ENCODE peak calls at places on chromosomes 4 and X, in seven cellular contexts. A is RWPE1, G is omental fat pad, H is fibroblast of pulmonary artery, Q is AG09309, W is IMR-90, S is cardiac fibroblast. M is an unnamed sample.

GRCh38 chr4:43224591-43224990 is 332.1 kb downstream of the GRXCR1 start:
- DNase-seq in A (no peak), G (no peak), H (peak; percentile 64), Q (no peak), W (peak; percentile 6), S (peak; percentile 32), M (peak; percentile 9)

GRCh38 chrX:109830704-109831206 is 97.7 kb upstream of the ACSL4 start:
- DNase-seq in A (no peak), G (no peak), H (peak; percentile 66), Q (peak; percentile 41), W (peak; percentile 75), S (peak; percentile 63), M (peak; percentile 76)

GRCh38 chr4:186606593-186606992 is 51.2 kb upstream of the MTNR1A start:
- DNase-seq in A (peak; percentile 63), G (no peak), H (peak; percentile 66), Q (no peak), W (peak; percentile 40), S (peak; percentile 46), M (peak; percentile 67)

GRCh38 chr4:172989984-172990711 is 178.5 kb upstream of the GALNT7 start:
- DNase-seq in A (no peak), G (no peak), H (no peak), Q (no peak), W (no peak), S (no peak), M (no peak)

GRCh38 chr4:82754546-82755165 is 43.9 kb downstream of the SCD5 start:
- DNase-seq in A (no peak), G (no peak), H (no peak), Q (no peak), W (no peak), S (no peak), M (no peak)

GRCh38 chrX:136034622-136035021 is 49.4 kb downstream of the SLC9A6 start:
- DNase-seq in A (no peak), G (no peak), H (peak; percentile 30), Q (no peak), W (no peak), S (peak; percentile 29), M (no peak)

GRCh38 chr4:107831140-107831539 is 6.4 kb downstream of the SGMS2 start:
- DNase-seq in A (no peak), G (no peak), H (no peak), Q (no peak), W (no peak), S (no peak), M (no peak)

GRCh38 chr4:8030121-8030781 is 90.6 kb upstream of the AFAP1 start:
- DNase-seq in A (peak; percentile 68), G (no peak), H (no peak), Q (no peak), W (no peak), S (no peak), M (no peak)

GRCh38 chr4:97074531-97074930 is 1068.7 kb downstream of the STPG2 start:
- DNase-seq in A (no peak), G (no peak), H (no peak), Q (no peak), W (no peak), S (no peak), M (no peak)

GRCh38 chr4:136927172-136927571 is 605.1 kb downstream of the PCDH18 start:
- DNase-seq in A (peak; percentile 13), G (no peak), H (peak; percentile 53), Q (no peak), W (peak; percentile 12), S (peak; percentile 26), M (peak; percentile 79)

GRCh38 chr4:156377036-156377700 is 423.5 kb upstream of the CTSO start:
- DNase-seq in A (no peak), G (no peak), H (peak; percentile 52), Q (no peak), W (peak; percentile 64), S (peak; percentile 66), M (peak; percentile 21)

GRCh38 chrX:51024106-51024696 is 113.7 kb downstream of the BMP15 start:
- DNase-seq in A (no peak), G (no peak), H (no peak), Q (no peak), W (no peak), S (no peak), M (no peak)

GRCh38 chr4:80201326-80202151 is 4.2 kb downstream of the PRDM8 start:
- DNase-seq in A (no peak), G (peak; percentile 57), H (peak; percentile 54), Q (no peak), W (peak; percentile 89), S (peak; percentile 55), M (peak; percentile 55)

GRCh38 chr4:172515266-172515879 is 653.2 kb upstream of the GALNT7 start:
- DNase-seq in A (no peak), G (no peak), H (peak; percentile 3), Q (no peak), W (peak; percentile 41), S (no peak), M (no peak)

GRCh38 chr4:147754037-147754445 is 22.2 kb downstream of the ARHGAP10 start:
- DNase-seq in A (peak; percentile 39), G (no peak), H (peak; percentile 68), Q (no peak), W (peak; percentile 95), S (peak; percentile 55), M (peak; percentile 92)

GRCh38 chr4:98794565-98795205 is 134.2 kb downstream of the EIF4E start:
- DNase-seq in A (peak; percentile 51), G (no peak), H (peak; percentile 58), Q (peak; percentile 33), W (peak; percentile 73), S (peak; percentile 40), M (peak; percentile 44)

GRCh38 chr4:4642201-4643025 is 100.6 kb upstream of the STX18 start:
- DNase-seq in A (no peak), G (no peak), H (no peak), Q (no peak), W (no peak), S (no peak), M (no peak)

GRCh38 chr4:4643306-4643705 is 101.5 kb upstream of the STX18 start:
- DNase-seq in A (no peak), G (no peak), H (no peak), Q (no peak), W (no peak), S (no peak), M (no peak)

GRCh38 chr4:4639370-4639769 is 97.5 kb upstream of the STX18 start:
- DNase-seq in A (no peak), G (no peak), H (no peak), Q (no peak), W (no peak), S (no peak), M (no peak)

GRCh38 chr4:4640692-4641091 is 98.8 kb upstream of the STX18 start:
- DNase-seq in A (no peak), G (no peak), H (no peak), Q (no peak), W (no peak), S (no peak), M (no peak)

DNA sequence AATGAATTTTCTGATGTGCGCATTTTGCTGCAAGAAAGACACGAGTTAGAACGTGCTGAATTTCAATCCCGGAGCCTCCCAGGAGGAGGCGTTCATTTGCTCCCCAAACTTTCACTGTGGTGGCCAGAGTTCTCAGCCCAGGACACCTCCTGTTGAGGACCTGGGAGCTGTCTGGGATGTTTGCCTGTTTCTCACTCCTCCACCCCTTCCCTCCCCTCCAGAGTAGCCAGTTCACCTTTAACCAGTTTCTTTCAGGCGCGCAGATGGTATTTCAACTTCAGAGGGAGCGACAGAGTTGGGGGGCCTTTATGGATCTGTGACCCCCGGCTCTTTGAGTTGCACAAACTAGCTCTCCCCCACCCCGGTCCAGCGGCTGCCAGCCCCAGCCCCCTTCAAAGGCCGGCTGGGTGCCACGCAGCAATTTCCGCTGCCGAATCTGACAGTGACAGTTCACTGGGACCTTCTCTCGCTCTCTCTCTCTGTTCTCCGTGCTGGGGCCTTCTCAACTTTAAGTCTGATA is 99.9 kb upstream of the STX18 start:
- DNase-seq in A (no peak), G (no peak), H (no peak), Q (no peak), W (no peak), S (no peak), M (no peak)
- TF ChIP-seq CTCF in A (no peak), G (no peak), H (no peak), Q (no peak), W (no peak), S (no peak), M (no peak)

GRCh38 chr4:143558286-143558685 is 44.8 kb downstream of the SMARCA5 start:
- DNase-seq in A (no peak), G (no peak), H (no peak), Q (no peak), W (no peak), S (no peak), M (no peak)

GRCh38 chr4:143558823-143559756 is 45.6 kb downstream of the SMARCA5 start:
- DNase-seq in A (peak; percentile 89), G (no peak), H (peak; percentile 66), Q (peak; percentile 2), W (peak; percentile 20), S (peak; percentile 58), M (peak; percentile 54)

GRCh38 chr4:143555676-143556075 is 42.2 kb downstream of the SMARCA5 start:
- DNase-seq in A (no peak), G (no peak), H (no peak), Q (no peak), W (peak; percentile 5), S (peak; percentile 5), M (peak; percentile 5)

GRCh38 chr4:143564472-143564871 is 51.0 kb downstream of the SMARCA5 start:
- DNase-seq in A (no peak), G (no peak), H (no peak), Q (no peak), W (no peak), S (no peak), M (no peak)

GRCh38 chr4:143559757-143560147 is 46.2 kb downstream of the SMARCA5 start:
- DNase-seq in A (no peak), G (no peak), H (no peak), Q (no peak), W (no peak), S (no peak), M (peak; percentile 7)
- TF ChIP-seq CTCF in A (no peak), G (no peak), H (no peak), Q (no peak), W (no peak), S (no peak), M (peak; percentile 17)

GRCh38 chrX:154010330-154011087 is 9.2 kb downstream of the IRAK1 start:
- DNase-seq in A (peak; percentile 30), G (no peak), H (peak; percentile 56), Q (no peak), W (no peak), S (peak; percentile 36), M (peak; percentile 60)

GRCh38 chrX:154008521-154008920 is 11.2 kb downstream of the IRAK1 start:
- DNase-seq in A (no peak), G (no peak), H (no peak), Q (no peak), W (no peak), S (no peak), M (no peak)

GRCh38 chrX:154004315-154004714 is 15.4 kb downstream of the IRAK1 start:
- DNase-seq in A (no peak), G (no peak), H (no peak), Q (no peak), W (no peak), S (no peak), M (no peak)

GRCh38 chrX:154011376-154012335 is 8.0 kb downstream of the IRAK1 start:
- DNase-seq in A (no peak), G (no peak), H (no peak), Q (no peak), W (no peak), S (no peak), M (no peak)

GRCh38 chrX:154006965-154007364 is 12.7 kb downstream of the IRAK1 start:
- DNase-seq in A (no peak), G (no peak), H (no peak), Q (no peak), W (no peak), S (no peak), M (no peak)
- TF ChIP-seq CTCF in A (no peak), G (no peak), H (no peak), Q (no peak), W (no peak), S (no peak), M (no peak)

GRCh38 chr4:47662975-47663374 is 174.9 kb downstream of the CORIN start:
- DNase-seq in A (no peak), G (no peak), H (no peak), Q (no peak), W (no peak), S (no peak), M (no peak)
- TF ChIP-seq CTCF in A (no peak), G (no peak), H (peak; percentile 26), Q (peak; percentile 26), W (peak; percentile 16), S (peak; percentile 20), M (peak; percentile 48)